ENCODE peak calls at places on chromosomes 6 and 20, in five cellular contexts. O, W, E, S and V are unnamed samples.

GRCh38 chr20:59864726-59865125 is 68.7 kb downstream of the SYCP2 start:
- DNase-seq in O (no peak), S (no peak), E (no peak), W (no peak), V (no peak)

GRCh38 chr20:37323985-37324384 is 22.0 kb upstream of the SRC start:
- DNase-seq in O (no peak), S (peak), W (no peak), E (peak), V (no peak)

GRCh38 chr20:63772781-63773520 is 33.4 kb downstream of the SLC2A4RG start:
- DNase-seq in E (no peak), W (no peak), O (no peak), S (peak), V (no peak)

GRCh38 chr6:116842374-116842947 is 13.6 kb upstream of the GPRC6A start:
- DNase-seq in E (no peak), S (no peak), O (no peak), W (no peak), V (no peak)

GRCh38 chr6:162620067-162620466 is 107.5 kb downstream of the PRKN start:
- DNase-seq in E (no peak), O (no peak), W (no peak), S (no peak), V (no peak)

GRCh38 chr6:75243333-75244062 is at the start of gene COX7A2:
- DNase-seq in S (peak), O (peak), W (peak), E (peak), V (peak)

GRCh38 chr6:151096255-151096612 is 143.5 kb upstream of the AKAP12 start:
- DNase-seq in E (no peak), O (no peak), S (no peak), W (no peak), V (no peak)

GRCh38 chr6:16437095-16437494 is 198.7 kb downstream of the GMPR start:
- DNase-seq in W (no peak), E (no peak), O (no peak), S (no peak), V (no peak)

GRCh38 chr6:14734416-14735340 is 511.2 kb upstream of the JARID2 start:
- DNase-seq in W (no peak), O (no peak), E (peak), S (peak), V (peak)

GRCh38 chr6:42294759-42295158 is 77.1 kb upstream of the MRPS10 start:
- DNase-seq in O (no peak), S (peak), E (peak), W (no peak), V (no peak)

GRCh38 chr20:8490076-8490830 is 358.2 kb downstream of the PLCB1 start:
- DNase-seq in E (no peak), S (peak), O (no peak), W (no peak), V (no peak)

GRCh38 chr20:19890358-19891117 is 126.6 kb upstream of the NAA20 start:
- DNase-seq in S (no peak), O (no peak), E (no peak), W (no peak), V (no peak)

GRCh38 chr20:59003836-59004492 is 3.1 kb downstream of the CTSZ start:
- DNase-seq in O (no peak), S (no peak), E (no peak), W (no peak), V (no peak)

GRCh38 chr6:92026878-92027277 is 1392.5 kb downstream of the EPHA7 start:
- DNase-seq in E (no peak), S (no peak), W (no peak), O (no peak), V (no peak)
- H3K27ac ChIP-seq in E (no peak), S (no peak), W (no peak), O (no peak), V (no peak)

DNA sequence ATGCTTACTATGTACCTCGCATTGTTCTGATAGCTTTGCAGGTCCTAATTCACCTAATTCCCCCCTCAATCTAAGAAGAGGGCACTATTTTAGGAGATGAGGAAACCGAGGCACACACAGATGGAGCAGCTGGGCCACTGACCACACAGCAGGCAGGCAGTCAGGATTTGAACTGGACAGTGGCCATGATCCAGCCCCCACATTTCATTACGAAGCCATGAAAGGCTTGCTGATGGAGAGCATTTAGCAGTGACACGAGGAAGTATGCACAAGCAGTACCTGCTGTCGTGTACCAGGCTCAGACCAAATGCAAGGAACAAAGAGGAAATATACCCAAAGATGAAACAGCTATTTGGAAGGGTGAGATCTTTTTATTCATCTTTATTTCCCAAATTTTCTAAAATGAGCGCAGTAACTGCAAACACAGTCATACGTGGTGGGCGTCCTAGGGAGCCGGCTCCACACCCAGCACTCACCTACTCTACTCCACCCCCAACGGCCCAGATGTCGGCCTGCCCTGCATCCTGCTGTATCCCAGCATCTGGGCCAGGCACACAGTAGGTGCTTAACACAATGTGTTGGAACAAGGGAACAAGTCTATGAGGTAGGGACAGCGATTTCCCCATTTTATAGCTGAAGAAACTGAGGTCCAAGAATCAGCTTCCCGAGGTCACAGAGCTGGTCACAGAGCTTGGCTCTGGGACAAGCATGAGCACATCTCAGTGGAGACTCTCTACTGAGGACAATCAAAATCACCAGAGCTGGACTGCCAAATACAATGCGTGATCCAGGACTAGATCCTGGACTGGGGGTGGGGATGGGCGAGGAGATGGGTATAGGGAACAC is 15.0 kb downstream of the PREX1 start:
- DNase-seq in W (no peak), E (no peak), S (no peak), O (no peak), V (no peak)
- H3K27ac ChIP-seq in W (peak), E (no peak), S (no peak), O (peak), V (no peak)

GRCh38 chr20:56762401-56762800 is 133.3 kb downstream of the TFAP2C start:
- DNase-seq in O (no peak), E (no peak), S (no peak), W (no peak), V (no peak)
- H3K27ac ChIP-seq in O (no peak), E (no peak), S (no peak), W (no peak), V (no peak)

GRCh38 chr6:155170519-155170918 is 93.3 kb upstream of the CLDN20 start:
- DNase-seq in E (no peak), S (no peak), O (no peak), W (no peak), V (no peak)

GRCh38 chr6:155174576-155175174 is 89.1 kb upstream of the CLDN20 start:
- DNase-seq in S (peak), W (no peak), O (peak), E (peak), V (peak)

GRCh38 chr6:155171747-155172191 is 92.0 kb upstream of the CLDN20 start:
- DNase-seq in E (peak), S (peak), O (no peak), W (no peak), V (no peak)

GRCh38 chr6:155171109-155171746 is 92.6 kb upstream of the CLDN20 start:
- DNase-seq in S (peak), W (peak), E (peak), O (peak), V (peak)
- H3K27ac ChIP-seq in S (peak), W (peak), E (peak), O (peak), V (peak)

GRCh38 chr20:41162396-41162795 is 25.1 kb downstream of the PLCG1 start:
- DNase-seq in W (no peak), E (no peak), O (no peak), S (no peak), V (no peak)
- H3K27ac ChIP-seq in W (peak), E (no peak), O (peak), S (no peak), V (peak)

GRCh38 chr6:129646617-129647016 is 63.4 kb downstream of the ARHGAP18 start:
- DNase-seq in O (no peak), S (no peak), W (no peak), E (no peak), V (no peak)
- H3K27ac ChIP-seq in O (no peak), S (no peak), W (no peak), E (no peak), V (no peak)

GRCh38 chr6:156794963-156795362 is 17.8 kb downstream of the ARID1B start:
- DNase-seq in S (no peak), W (no peak), E (no peak), O (no peak), V (no peak)
- H3K27ac ChIP-seq in S (no peak), W (no peak), E (no peak), O (peak), V (no peak)

GRCh38 chr20:50113420-50114224 is 672 bp upstream of the UBE2V1 start:
- DNase-seq in W (no peak), O (no peak), S (peak), E (no peak), V (no peak)

GRCh38 chr20:50115591-50116367 is 2.8 kb upstream of the UBE2V1 start:
- DNase-seq in E (peak), O (peak), W (peak), S (peak), V (peak)

GRCh38 chr20:50116368-50116999 is 3.5 kb upstream of the UBE2V1 start:
- DNase-seq in S (no peak), O (no peak), W (no peak), E (no peak), V (no peak)

GRCh38 chr20:50112512-50113419 is at the start of gene UBE2V1:
- DNase-seq in W (peak), O (peak), E (peak), S (peak), V (peak)

DNA sequence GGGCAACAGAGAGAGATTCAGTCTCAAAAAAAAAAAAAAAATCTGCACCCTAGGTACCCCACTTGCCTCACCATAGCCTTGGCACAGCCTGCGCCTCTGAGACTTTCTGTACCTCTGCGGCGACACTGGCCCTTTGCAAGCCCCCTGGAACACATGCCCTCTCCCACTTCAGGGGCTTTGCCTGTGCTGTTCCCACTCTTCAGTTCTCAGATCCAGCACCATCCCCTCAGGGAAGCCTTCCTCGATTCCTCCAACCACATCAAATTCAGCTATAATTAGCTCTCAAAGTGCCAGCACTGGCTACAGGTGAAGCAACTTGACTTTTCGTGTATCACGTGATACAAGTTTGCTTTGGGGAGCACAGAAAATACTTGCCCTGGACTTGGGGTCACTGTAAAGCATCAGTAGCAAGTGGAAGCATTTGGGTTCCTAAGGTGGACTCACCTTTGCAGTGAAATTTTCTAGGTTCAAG is 2.1 kb upstream of the UBE2V1 start:
- DNase-seq in W (no peak), S (no peak), E (no peak), O (no peak), V (no peak)
- H3K27ac ChIP-seq in W (no peak), S (peak), E (no peak), O (peak), V (no peak)

GRCh38 chr20:49579874-49580817 is 12.2 kb upstream of the PTGIS start:
- DNase-seq in O (no peak), S (peak), W (no peak), E (peak), V (no peak)
- H3K27ac ChIP-seq in O (no peak), S (peak), W (peak), E (peak), V (no peak)

DNA sequence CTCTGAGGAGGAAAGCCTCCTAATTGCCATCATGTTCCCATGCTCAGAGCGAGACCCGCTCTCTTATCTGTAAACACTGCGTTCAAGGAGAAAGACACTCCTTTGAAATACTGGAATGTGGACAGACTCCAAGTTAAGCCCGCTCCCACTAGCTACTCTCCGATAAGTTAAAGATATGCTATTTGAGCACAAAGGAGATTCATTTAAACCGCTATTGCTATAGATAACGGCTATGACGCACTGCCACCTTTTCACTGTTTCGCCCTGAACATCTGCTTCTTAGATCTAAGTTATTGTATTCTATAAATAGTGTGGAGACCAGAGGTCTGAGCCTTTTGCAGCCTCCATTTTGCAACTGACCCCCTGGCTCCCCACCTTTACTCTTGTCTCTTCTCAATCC is 82.3 kb downstream of the GPX5 start:
- DNase-seq in E (no peak), S (no peak), W (no peak), O (no peak), V (no peak)
- H3K27ac ChIP-seq in E (no peak), S (no peak), W (no peak), O (no peak), V (no peak)